ENCODE peak calls at places on chromosomes 13 and 19, in four cellular contexts. P is CD8-positive, alpha-beta memory T cell; D is fibroblast of lung; E is ELF-1. C is an unnamed sample.

GRCh38 chr19:8336072-8336569 is 6.9 kb downstream of the KANK3 start:
- DNase-seq in P (no peak), D (no peak), E (peak), C (no peak)

GRCh38 chr13:104357174-104357573 is 1291.0 kb upstream of the SLC10A2 start:
- DNase-seq in P (no peak), D (no peak), E (no peak), C (no peak)

GRCh38 chr19:14425696-14426138 is 6.6 kb upstream of the DDX39A start:
- DNase-seq in P (no peak), D (peak), E (no peak), C (no peak)

GRCh38 chr19:17527326-17527725 is 15.9 kb downstream of the PGLS start:
- DNase-seq in P (no peak), D (no peak), E (no peak), C (no peak)

GRCh38 chr13:81293594-81294164 is 952.8 kb upstream of the SPRY2 start:
- DNase-seq in P (no peak), D (no peak), E (no peak), C (no peak)

GRCh38 chr19:14494910-14495677 is 833 bp downstream of the GIPC1 start:
- DNase-seq in P (no peak), D (no peak), E (no peak), C (peak)

GRCh38 chr19:35033067-35034004 is 3.1 kb downstream of the SCN1B start:
- DNase-seq in P (no peak), D (no peak), E (no peak), C (no peak)

GRCh38 chr19:39599116-39599515 is 3.2 kb upstream of the LGALS13 start:
- DNase-seq in P (no peak), D (peak), E (peak), C (peak)

GRCh38 chr19:7857727-7858701 is 16.2 kb downstream of the PRR36 start:
- DNase-seq in P (no peak), D (no peak), E (peak), C (peak)

GRCh38 chr19:2337329-2337707 is 8.8 kb downstream of the SPPL2B start:
- DNase-seq in P (no peak), D (peak), E (peak), C (peak)

GRCh38 chr13:111316161-111316730 is 4.2 kb upstream of the TEX29 start:
- DNase-seq in P (no peak), D (no peak), E (no peak), C (no peak)

GRCh38 chr19:11692127-11692790 is 46.5 kb downstream of the ZNF823 start:
- DNase-seq in P (no peak), D (no peak), E (peak), C (no peak)

GRCh38 chr13:76638882-76639281 is 247.3 kb downstream of the KCTD12 start:
- DNase-seq in P (no peak), D (no peak), E (no peak), C (no peak)

GRCh38 chr19:53463263-53463662 is 4.3 kb upstream of the ZNF813 start:
- DNase-seq in P (no peak), D (peak), E (peak), C (peak)

GRCh38 chr13:96811049-96811448 is 183.2 kb downstream of the OXGR1 start:
- DNase-seq in P (no peak), D (no peak), E (no peak), C (no peak)

GRCh38 chr19:10936661-10937084 is 8.1 kb downstream of the TIMM29 start:
- DNase-seq in P (no peak), D (peak), E (peak), C (peak)

GRCh38 chr13:35884211-35884610 is 247.0 kb downstream of the DCLK1 start:
- DNase-seq in P (no peak), D (no peak), E (no peak), C (no peak)

GRCh38 chr19:17183271-17183757 is 31.8 kb upstream of the USE1 start:
- DNase-seq in P (no peak), D (no peak), E (no peak), C (no peak)

GRCh38 chr19:34988119-34988518 is 12.0 kb upstream of the GRAMD1A start:
- DNase-seq in P (no peak), D (no peak), E (no peak), C (no peak)

GRCh38 chr19:30682576-30683536 is 310.7 kb downstream of the ZNF536 start:
- DNase-seq in P (peak), D (peak), E (peak), C (peak)

GRCh38 chr19:39506944-39507714 is 7.8 kb upstream of the SELENOV start:
- DNase-seq in P (peak), D (peak), E (peak), C (peak)

GRCh38 chr13:21997726-21998125 is 326.9 kb downstream of the FGF9 start:
- DNase-seq in P (no peak), D (no peak), E (no peak), C (no peak)

C was measured in H7.